ENCODE peak calls at places on chromosomes 12 and 14, in seven cellular contexts. L is heart left ventricle, K is neural progenitor cell, S is ovary, N is astrocyte of the spinal cord, Z is fibroblast of mammary gland, A is uterus. Y is an unnamed sample.

GRCh38 chr14:24806061-24806678 is 172.2 kb upstream of the GZMB start:
- DNase-seq in L (peak; percentile 78), K (peak; percentile 82), S (peak; percentile 36), N (peak; percentile 42), Z (peak; percentile 45), A (peak; percentile 47), Y (peak; percentile 40)

GRCh38 chr14:90642239-90642717 is 174.0 kb downstream of the TTC7B start:
- DNase-seq in L (no peak), K (peak; percentile 89), S (no peak), N (peak; percentile 57), Z (no peak), A (no peak), Y (no peak)

GRCh38 chr12:112382866-112383265 is 635 bp upstream of the HECTD4 start:
- DNase-seq in L (no peak), K (no peak), S (no peak), N (no peak), Z (no peak), A (no peak), Y (no peak)

GRCh38 chr12:10562306-10562933 is 51.0 kb downstream of the MAGOHB start:
- DNase-seq in L (no peak), K (peak; percentile 16), S (no peak), N (peak; percentile 70), Z (peak; percentile 67), A (no peak), Y (peak; percentile 40)

GRCh38 chr12:47082283-47082962 is 2.7 kb upstream of the AMIGO2 start:
- DNase-seq in L (no peak), K (no peak), S (no peak), N (no peak), Z (no peak), A (no peak), Y (no peak)

GRCh38 chr12:75892779-75893408 is 138.7 kb downstream of the PHLDA1 start:
- DNase-seq in L (no peak), K (no peak), S (no peak), N (no peak), Z (peak; percentile 55), A (no peak), Y (no peak)

GRCh38 chr12:12508612-12509011 is 54.1 kb downstream of the DUSP16 start:
- DNase-seq in L (no peak), K (no peak), S (no peak), N (no peak), Z (peak; percentile 77), A (no peak), Y (no peak)

GRCh38 chr14:25042362-25043299 is 7.3 kb downstream of the STXBP6 start:
- DNase-seq in L (no peak), K (peak; percentile 67), S (no peak), N (peak; percentile 54), Z (peak; percentile 73), A (no peak), Y (no peak)

GRCh38 chr12:132070298-132070697 is 73.8 kb downstream of the DDX51 start:
- DNase-seq in L (no peak), K (no peak), S (no peak), N (no peak), Z (no peak), A (no peak), Y (peak; percentile 59)

GRCh38 chr14:101001311-101002069 is 98.0 kb upstream of the RTL1 start:
- DNase-seq in L (peak; percentile 20), K (no peak), S (no peak), N (peak; percentile 44), Z (peak; percentile 98), A (no peak), Y (no peak)

GRCh38 chr12:67991158-67991557 is 1.9 kb downstream of the IFNG-AS1 start:
- DNase-seq in L (no peak), K (no peak), S (no peak), N (no peak), Z (no peak), A (no peak), Y (no peak)

GRCh38 chr14:67815573-67816235 is 686 bp downstream of the ZFYVE26 start:
- DNase-seq in L (no peak), K (peak; percentile 20), S (no peak), N (peak; percentile 42), Z (peak; percentile 46), A (no peak), Y (no peak)

GRCh38 chr14:63908667-63909264 is 56.0 kb downstream of the SYNE2 start:
- DNase-seq in L (no peak), K (no peak), S (no peak), N (no peak), Z (no peak), A (no peak), Y (no peak)

GRCh38 chr12:130335517-130336392 is 1.9 kb upstream of the PIWIL1 start:
- DNase-seq in L (no peak), K (peak; percentile 79), S (no peak), N (peak; percentile 52), Z (peak; percentile 61), A (peak; percentile 26), Y (peak; percentile 75)

GRCh38 chr14:29953501-29953900 is 25.9 kb upstream of the PRKD1 start:
- DNase-seq in L (no peak), K (no peak), S (no peak), N (no peak), Z (peak; percentile 47), A (no peak), Y (no peak)

GRCh38 chr12:96211989-96212388 is 17.8 kb downstream of the ELK3 start:
- DNase-seq in L (no peak), K (no peak), S (no peak), N (no peak), Z (no peak), A (peak; percentile 18), Y (no peak)

GRCh38 chr12:121205491-121205890 is 4.4 kb upstream of the P2RX4 start:
- DNase-seq in L (no peak), K (no peak), S (no peak), N (no peak), Z (no peak), A (no peak), Y (no peak)

GRCh38 chr14:51394804-51395203 is 154.8 kb downstream of the TMX1 start:
- DNase-seq in L (no peak), K (no peak), S (no peak), N (no peak), Z (no peak), A (no peak), Y (no peak)

GRCh38 chr12:127334324-127334723 is 932.6 kb upstream of the TMEM132C start:
- DNase-seq in L (no peak), K (no peak), S (no peak), N (no peak), Z (no peak), A (no peak), Y (no peak)

GRCh38 chr12:127324681-127325080 is 942.3 kb upstream of the TMEM132C start:
- DNase-seq in L (no peak), K (no peak), S (no peak), N (no peak), Z (no peak), A (no peak), Y (no peak)

GRCh38 chr12:127327986-127328385 is 939.0 kb upstream of the TMEM132C start:
- DNase-seq in L (no peak), K (no peak), S (no peak), N (no peak), Z (no peak), A (no peak), Y (no peak)

DNA sequence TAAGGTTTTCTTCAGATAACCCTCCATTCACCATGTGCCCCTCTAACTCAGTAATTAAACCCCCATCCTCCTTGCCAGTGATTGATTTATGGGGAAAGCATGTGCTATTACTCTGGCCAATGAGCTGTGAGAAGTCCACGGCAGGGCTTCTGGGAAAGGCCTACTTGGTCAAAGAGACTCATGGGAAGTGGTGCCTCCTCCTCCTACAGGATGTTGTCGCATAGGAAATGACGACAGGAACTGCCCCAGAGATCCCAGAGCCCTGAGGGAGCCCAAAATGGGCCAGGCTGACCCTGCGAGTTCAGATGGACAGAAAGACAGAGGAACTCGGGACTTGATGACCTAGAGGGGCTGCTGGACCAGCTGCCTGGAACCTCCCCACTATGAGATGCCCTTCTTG is 938.1 kb upstream of the TMEM132C start:
- DNase-seq in L (no peak), K (no peak), S (no peak), N (no peak), Z (no peak), A (no peak), Y (no peak)
- TF ChIP-seq CTCF in L (no peak), K (no peak), S (no peak), N (no peak), Z (no peak), A (no peak), Y (no peak)

DNA sequence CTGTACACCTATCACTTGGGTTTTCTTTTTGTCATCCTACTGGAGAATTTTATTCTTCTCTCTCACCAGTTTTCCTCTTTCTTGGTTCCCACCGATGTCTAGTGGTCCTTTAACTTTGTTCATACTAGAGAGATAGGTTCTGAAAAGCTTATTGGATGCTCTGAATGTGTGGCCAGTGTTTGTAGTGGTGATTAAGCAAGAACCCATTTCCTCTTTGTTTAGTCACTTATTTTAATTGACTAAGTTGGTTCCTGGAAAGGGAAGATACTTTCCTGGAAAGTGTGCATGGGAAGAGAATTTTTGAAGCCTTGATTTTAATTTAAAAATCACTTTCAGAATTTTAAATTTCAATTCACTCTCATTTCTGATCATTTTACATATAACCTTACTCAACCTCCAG is 127.2 kb downstream of the OTOGL start:
- DNase-seq in L (no peak), K (no peak), S (no peak), N (peak; percentile 48), Z (peak; percentile 62), A (no peak), Y (no peak)
- TF ChIP-seq CTCF in L (no peak), K (no peak), S (no peak), N (no peak), Z (no peak), A (no peak), Y (no peak)

GRCh38 chr12:117402363-117402762 is 40.9 kb upstream of the NOS1 start:
- DNase-seq in L (no peak), K (peak; percentile 11), S (no peak), N (no peak), Z (no peak), A (no peak), Y (no peak)
- TF ChIP-seq CTCF in L (no peak), K (peak; percentile 31), S (no peak), N (no peak), Z (no peak), A (no peak), Y (no peak)

GRCh38 chr12:58346032-58346632 is 404.8 kb downstream of the ATP23 start:
- DNase-seq in L (no peak), K (peak; percentile 36), S (no peak), N (peak; percentile 67), Z (peak; percentile 64), A (no peak), Y (peak; percentile 25)
- TF ChIP-seq CTCF in L (peak; percentile 87), K (peak; percentile 86), S (peak; percentile 48), N (peak; percentile 70), Z (peak; percentile 76), A (peak; percentile 71), Y (peak; percentile 70)

GRCh38 chr12:65998536-65999530 is 131.7 kb downstream of the LLPH start:
- DNase-seq in L (no peak), K (no peak), S (no peak), N (no peak), Z (no peak), A (no peak), Y (no peak)
- TF ChIP-seq CTCF in L (no peak), K (no peak), S (no peak), N (no peak), Z (no peak), A (no peak), Y (no peak)

DNA sequence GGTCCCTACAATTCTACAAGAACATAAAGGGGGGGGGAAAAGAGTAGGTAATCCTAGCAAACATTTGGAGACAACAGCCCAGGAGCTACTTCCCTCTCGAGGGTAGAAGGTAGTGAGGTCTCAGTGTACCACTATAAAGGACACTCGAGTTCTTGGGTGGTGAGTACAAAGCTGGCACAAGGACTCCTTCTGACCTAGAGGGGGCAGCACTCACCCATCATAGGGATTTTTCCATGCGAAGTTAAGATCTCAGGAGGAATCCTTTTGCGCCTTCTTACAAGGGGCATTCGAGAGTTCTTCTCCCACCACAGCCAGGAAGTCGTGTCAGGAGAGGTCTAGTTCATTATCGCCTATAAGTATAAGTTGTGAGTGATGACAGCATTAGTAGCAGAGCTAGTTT is 200.2 kb upstream of the RBM19 start:
- DNase-seq in L (no peak), K (peak; percentile 82), S (no peak), N (peak; percentile 23), Z (peak; percentile 76), A (peak; percentile 16), Y (peak; percentile 12)
- TF ChIP-seq CTCF in L (peak; percentile 66), K (peak; percentile 81), S (no peak), N (peak; percentile 39), Z (peak; percentile 78), A (peak; percentile 49), Y (peak; percentile 39)

Y was measured in GM13977.